ENCODE peak calls at places on chromosomes 6 and 20, in eight cellular contexts. R, C, D, G, X, S, Y and H are unnamed samples.

GRCh38 chr20:50286174-50286511 is 95.5 kb downstream of the CEBPB start:
- DNase-seq in R (no peak), X (no peak), D (no peak), G (no peak), Y (no peak), S (no peak), C (no peak), H (no peak)

GRCh38 chr6:130026859-130027258 is 8.5 kb downstream of the L3MBTL3 start:
- DNase-seq in S (peak; percentile 53), D (no peak), X (no peak), Y (no peak), C (no peak), R (no peak), G (no peak), H (no peak)

GRCh38 chr6:9121551-9121950 is 686.2 kb upstream of the SLC35B3 start:
- DNase-seq in R (no peak), X (no peak), C (no peak), G (no peak), S (peak; percentile 36), D (no peak), Y (no peak), H (no peak)

GRCh38 chr6:29131691-29132090 is 23.8 kb downstream of the OR2J3 start:
- DNase-seq in C (no peak), X (no peak), Y (no peak), G (no peak), S (no peak), R (no peak), D (no peak), H (no peak)

GRCh38 chr20:62755817-62756724 is 40.2 kb upstream of the MRGBP start:
- DNase-seq in X (no peak), C (no peak), S (no peak), R (no peak), D (no peak), Y (no peak), G (peak; percentile 11), H (peak; percentile 73)

GRCh38 chr6:149854532-149854931 is 9.6 kb downstream of the LRP11 start:
- DNase-seq in R (no peak), G (no peak), C (no peak), Y (no peak), D (no peak), S (no peak), X (no peak), H (no peak)

GRCh38 chr6:94511502-94512088 is 1065.7 kb upstream of the MANEA start:
- DNase-seq in C (no peak), R (no peak), G (no peak), Y (no peak), S (no peak), X (no peak), D (no peak), H (no peak)

GRCh38 chr6:43180058-43180457 is 1.9 kb upstream of the CUL9 start:
- DNase-seq in R (no peak), G (no peak), C (no peak), D (no peak), S (no peak), Y (no peak), X (no peak), H (no peak)

GRCh38 chr6:53699462-53699861 is 33.9 kb upstream of the KLHL31 start:
- DNase-seq in S (no peak), X (no peak), Y (no peak), R (no peak), C (no peak), D (no peak), G (no peak), H (no peak)

GRCh38 chr20:23159256-23159922 is 73.3 kb upstream of the CD93 start:
- DNase-seq in Y (no peak), C (no peak), G (no peak), S (no peak), D (no peak), X (no peak), R (no peak), H (no peak)

GRCh38 chr20:276620-277495 is 13.7 kb downstream of the C20orf96 start:
- DNase-seq in S (no peak), G (no peak), D (no peak), Y (no peak), X (no peak), C (no peak), R (no peak), H (no peak)

GRCh38 chr20:5835870-5836269 is 85.7 kb downstream of the SHLD1 start:
- DNase-seq in R (peak; percentile 32), D (no peak), C (no peak), G (no peak), Y (no peak), S (peak; percentile 57), X (peak; percentile 14), H (no peak)